ENCODE peak calls at places on chromosome 11, in six cellular contexts. Q is H1, M is HepG2, N is HCT116, T is K562, P is GM12878. F is an unnamed sample.

GRCh38 chr11:8258771-8259170 is 4.9 kb downstream of the LMO1 start:
- DNase-seq in P (no peak), M (no peak), Q (peak; percentile 35), N (no peak), T (no peak), F (no peak)

GRCh38 chr11:112132737-112133136 is 31.2 kb downstream of the IL18 start:
- DNase-seq in P (no peak), Q (no peak), T (no peak), M (no peak), N (no peak), F (no peak)

GRCh38 chr11:46003647-46004046 is 81.2 kb downstream of the LARGE2 start:
- DNase-seq in P (no peak), T (no peak), M (no peak), Q (no peak), N (no peak), F (no peak)

GRCh38 chr11:75351541-75352416 is at the start of gene ARRB1:
- DNase-seq in Q (peak; percentile 69), M (peak; percentile 90), P (no peak), N (no peak), T (peak; percentile 92), F (peak; percentile 66)

GRCh38 chr11:2816941-2817421 is 68.6 kb downstream of the CDKN1C start:
- DNase-seq in T (no peak), M (no peak), P (no peak), Q (no peak), N (no peak), F (no peak)

GRCh38 chr11:66011239-66011784 is 496 bp upstream of the CST6 start:
- DNase-seq in Q (no peak), M (no peak), T (no peak), N (peak; percentile 91), P (no peak), F (no peak)

GRCh38 chr11:69905611-69906452 is 86.6 kb upstream of the FGF3 start:
- DNase-seq in Q (no peak), M (no peak), T (peak; percentile 88), N (no peak), P (no peak), F (no peak)

GRCh38 chr11:132858203-132858602 is 674.1 kb downstream of the OPCML start:
- DNase-seq in P (no peak), T (no peak), N (no peak), M (no peak), Q (peak; percentile 61), F (peak; percentile 62)

GRCh38 chr11:16204261-16204660 is 152.1 kb downstream of the SOX6 start:
- DNase-seq in Q (no peak), P (no peak), T (no peak), N (no peak), M (peak; percentile 39), F (no peak)

GRCh38 chr11:107699371-107700348 is 12.2 kb downstream of the SLN start:
- DNase-seq in T (no peak), Q (no peak), M (no peak), P (no peak), N (no peak), F (no peak)

GRCh38 chr11:2178906-2179494 is 7.4 kb upstream of the TH start:
- DNase-seq in T (no peak), Q (no peak), P (no peak), M (peak; percentile 32), N (peak; percentile 60), F (no peak)

GRCh38 chr11:73439002-73439843 is 63.0 kb downstream of the RELT start:
- DNase-seq in T (no peak), M (peak; percentile 45), N (no peak), Q (no peak), P (no peak), F (no peak)

GRCh38 chr11:129779342-129779741 is 36.3 kb upstream of the TMEM45B start:
- DNase-seq in M (peak; percentile 60), Q (no peak), N (no peak), P (no peak), T (no peak), F (no peak)

GRCh38 chr11:100240051-100240450 is 447.0 kb upstream of the ARHGAP42 start:
- DNase-seq in Q (no peak), N (no peak), T (no peak), P (no peak), M (no peak), F (no peak)

GRCh38 chr11:10497371-10498021 is 42.4 kb downstream of the AMPD3 start:
- DNase-seq in T (no peak), Q (no peak), N (no peak), M (no peak), P (no peak), F (no peak)

GRCh38 chr11:34791725-34792124 is 124.5 kb downstream of the APIP start:
- DNase-seq in T (no peak), P (no peak), Q (no peak), M (peak; percentile 17), N (no peak), F (no peak)

GRCh38 chr11:1696608-1697570 is at the start of gene KRTAP5-6:
- DNase-seq in T (no peak), N (no peak), P (no peak), M (no peak), Q (no peak), F (no peak)

GRCh38 chr11:12540075-12540685 is 134.0 kb upstream of the TEAD1 start:
- DNase-seq in T (no peak), M (no peak), Q (no peak), N (peak; percentile 10), P (no peak), F (no peak)

GRCh38 chr11:69423611-69424385 is 57.7 kb upstream of the LINC01488 start:
- DNase-seq in N (no peak), T (no peak), Q (no peak), P (no peak), M (no peak), F (no peak)

GRCh38 chr11:32090774-32091370 is at the start of gene RCN1:
- DNase-seq in Q (peak; percentile 85), T (peak; percentile 34), P (no peak), N (no peak), M (peak; percentile 13), F (peak; percentile 85)

GRCh38 chr11:67463186-67463585 is 5.9 kb downstream of the TMEM134 start:
- DNase-seq in N (no peak), P (no peak), M (no peak), Q (no peak), T (peak; percentile 56), F (no peak)
- TF ChIP-seq ATF3 in N (no peak), P (no peak), M (no peak), Q (no peak), T (peak; percentile 6), F (no peak)

DNA sequence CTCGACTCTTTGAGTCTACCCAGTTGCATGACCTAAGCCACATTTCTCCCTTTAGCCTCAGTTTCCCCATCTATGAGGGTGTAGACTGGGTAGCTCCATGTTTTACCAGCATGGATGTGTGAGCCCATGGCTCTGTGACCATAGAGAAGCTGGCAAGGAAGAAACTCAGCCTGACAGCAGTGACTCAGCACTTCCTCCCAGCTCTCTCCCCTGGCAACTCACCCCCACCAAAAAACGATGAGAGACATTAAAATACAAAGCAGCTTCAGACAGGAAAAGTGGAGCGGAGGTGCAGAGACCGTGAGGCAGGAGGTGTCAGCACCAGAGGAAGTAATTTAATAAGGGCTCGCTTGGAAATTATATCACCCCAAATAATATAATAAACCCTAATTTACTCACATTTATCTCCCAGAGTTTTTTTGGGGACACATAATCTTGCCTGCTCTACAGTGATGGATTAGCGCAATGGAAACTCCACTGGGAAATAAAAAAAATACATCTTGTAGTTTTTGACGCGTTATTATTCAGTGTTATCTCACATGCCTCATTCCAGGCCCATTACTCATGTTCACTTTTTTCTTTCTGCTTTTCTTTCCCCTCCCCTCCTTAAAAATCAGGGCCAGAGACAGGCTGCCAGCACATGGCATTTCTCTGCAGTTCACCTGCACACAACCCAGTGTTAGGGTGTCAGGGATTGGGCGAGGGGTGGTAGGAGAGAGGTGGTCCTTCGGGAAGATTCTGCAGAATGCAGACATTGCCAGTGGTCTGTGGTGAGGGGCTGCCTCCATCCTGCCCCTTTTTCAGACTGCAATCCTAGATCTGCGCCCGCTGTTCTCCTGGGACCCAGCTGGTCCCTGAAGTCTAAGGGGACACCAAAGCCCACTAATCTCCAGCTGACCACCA is 170.8 kb downstream of the BUD13 start:
- DNase-seq in P (no peak), Q (no peak), T (no peak), N (no peak), M (no peak), F (no peak)
- TF ChIP-seq MAX in P (no peak), Q (no peak), T (no peak), N (no peak), M (no peak), F (no peak)

GRCh38 chr11:93921695-93922468 is 71.5 kb upstream of the VSTM5 start:
- DNase-seq in Q (peak; percentile 71), M (peak; percentile 56), T (peak; percentile 65), P (peak; percentile 4), N (peak; percentile 60), F (peak; percentile 79)
- TF ChIP-seq ATF3 in Q (no peak), M (no peak), T (no peak), P (no peak), N (no peak), F (no peak)

DNA sequence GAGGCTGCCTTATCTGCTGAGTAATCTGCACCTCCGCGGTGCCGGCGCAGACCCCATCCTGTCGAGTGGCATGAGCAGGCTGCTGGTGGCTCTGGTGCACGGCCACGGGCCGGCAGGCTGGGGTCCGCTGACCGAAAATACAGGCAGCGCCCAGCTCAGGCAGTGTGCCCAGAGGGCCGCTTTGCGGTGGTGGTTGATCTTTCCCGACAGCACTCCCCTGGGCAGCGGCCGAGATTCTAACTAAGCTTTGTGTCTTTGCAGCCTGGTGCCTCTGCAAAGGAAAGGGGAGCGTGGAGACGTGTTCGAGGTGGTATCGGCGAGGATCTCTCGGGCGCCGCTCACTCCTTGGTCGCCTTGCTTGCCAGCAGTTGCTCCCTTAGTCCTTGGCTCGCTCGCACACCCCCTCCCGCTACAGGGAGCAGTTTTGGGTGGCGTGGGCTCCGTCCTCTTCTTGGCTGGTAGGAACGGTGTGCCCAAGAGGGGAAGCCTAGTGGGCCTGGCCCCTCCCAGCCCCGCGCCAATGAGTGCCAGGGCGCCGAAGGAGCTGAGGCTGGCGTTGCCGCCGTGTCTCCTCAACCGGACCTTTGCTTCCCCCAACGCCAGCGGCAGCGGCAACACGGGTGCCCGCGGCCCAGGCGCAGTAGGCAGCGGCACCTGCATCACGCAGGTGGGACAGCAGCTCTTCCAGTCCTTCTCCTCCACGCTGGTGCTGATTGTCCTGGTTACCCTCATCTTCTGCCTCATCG is 1.3 kb downstream of the C11orf87 start:
- DNase-seq in M (no peak), P (no peak), Q (peak; percentile 61), N (no peak), T (no peak), F (peak; percentile 44)
- TF ChIP-seq MAX in M (no peak), P (no peak), Q (no peak), N (no peak), T (no peak), F (no peak)

F was measured in WTC11.